ENCODE peak calls at places on chromosomes 2 and 18, in seven cellular contexts. L is memory B cell, Z is GM04504, D is NCI-H2081, H is RWPE1, Q is stomach, F is fibroblast of mammary gland. G is an unnamed sample.

GRCh38 chr2:60007666-60008065 is 545.8 kb downstream of the BCL11A start:
- DNase-seq in L (no peak), Z (no peak), D (no peak), H (no peak), Q (no peak), F (no peak), G (no peak)

GRCh38 chr18:6737833-6738232 is 8.3 kb downstream of the ARHGAP28 start:
- DNase-seq in L (no peak), Z (no peak), D (no peak), H (no peak), Q (no peak), F (no peak), G (no peak)

GRCh38 chr2:38697116-38697840 is 31.4 kb downstream of the GALM start:
- DNase-seq in L (no peak), Z (no peak), D (no peak), H (no peak), Q (no peak), F (no peak), G (no peak)

GRCh38 chr2:178796079-178796677 is 11.0 kb downstream of the TTN start:
- DNase-seq in L (no peak), Z (peak), D (peak), H (peak), Q (no peak), F (peak), G (no peak)

GRCh38 chr2:105143467-105144127 is 97.9 kb upstream of the GPR45 start:
- DNase-seq in L (no peak), Z (no peak), D (peak), H (peak), Q (no peak), F (no peak), G (no peak)

GRCh38 chr18:8800445-8800844 is 95.1 kb downstream of the MTCL1 start:
- DNase-seq in L (no peak), Z (peak), D (no peak), H (peak), Q (no peak), F (peak), G (no peak)

GRCh38 chr2:115678129-115678528 is 1235.7 kb downstream of the DPP10 start:
- DNase-seq in L (no peak), Z (no peak), D (no peak), H (no peak), Q (no peak), F (no peak), G (no peak)

GRCh38 chr18:59402432-59403090 is 43.5 kb upstream of the LMAN1 start:
- DNase-seq in L (peak), Z (no peak), D (peak), H (peak), Q (peak), F (peak), G (peak)

GRCh38 chr18:45255142-45255890 is 360.0 kb upstream of the SLC14A2 start:
- DNase-seq in L (no peak), Z (peak), D (no peak), H (peak), Q (no peak), F (peak), G (no peak)

GRCh38 chr2:222859786-222860726 is 780 bp upstream of the ACSL3 start:
- DNase-seq in L (no peak), Z (no peak), D (no peak), H (peak), Q (peak), F (peak), G (no peak)

GRCh38 chr2:150480971-150481830 is 6.3 kb downstream of the RND3 start:
- DNase-seq in L (no peak), Z (peak), D (no peak), H (no peak), Q (no peak), F (no peak), G (no peak)

GRCh38 chr2:44137872-44138551 is 30.7 kb upstream of the PPM1B start:
- DNase-seq in L (no peak), Z (no peak), D (no peak), H (no peak), Q (no peak), F (peak), G (no peak)

GRCh38 chr18:64712035-64712434 is 563.1 kb upstream of the LINC00305 start:
- DNase-seq in L (no peak), Z (no peak), D (no peak), H (no peak), Q (no peak), F (no peak), G (no peak)

G was measured in NCI-H2029.